ENCODE peak calls at places on chromosomes 3 and 15, in four cellular contexts. X is upper lobe of left lung, N is ovary, F is HepG2. O is an unnamed sample.

GRCh38 chr3:141415959-141416358 is 47.7 kb downstream of the ZBTB38 start:
- DNase-seq in X (no peak), N (no peak), F (no peak), O (no peak)

GRCh38 chr3:32901005-32901932 is 50.2 kb upstream of the CCR4 start:
- DNase-seq in N (no peak), X (no peak), F (no peak), O (no peak)

GRCh38 chr15:32824777-32825176 is 107.0 kb downstream of the GREM1 start:
- DNase-seq in X (no peak), N (no peak), F (peak; percentile 28), O (no peak)

GRCh38 chr3:169771651-169772529 is 1.3 kb upstream of the MYNN start:
- DNase-seq in F (peak; percentile 79), X (no peak), N (peak; percentile 62), O (peak; percentile 48)

GRCh38 chr15:34795267-34796081 is at the start of gene ACTC1:
- DNase-seq in N (peak; percentile 20), X (peak; percentile 87), F (no peak), O (no peak)

GRCh38 chr3:139672247-139672646 is 5.5 kb downstream of the NMNAT3 start:
- DNase-seq in X (no peak), N (no peak), F (no peak), O (no peak)

GRCh38 chr15:25776071-25776740 is 86.9 kb downstream of the ATP10A start:
- DNase-seq in X (no peak), F (no peak), N (no peak), O (no peak)

GRCh38 chr3:161854232-161854771 is 357.7 kb downstream of the OTOL1 start:
- DNase-seq in X (no peak), F (peak; percentile 59), N (no peak), O (peak; percentile 45)

GRCh38 chr15:45714501-45715488 is 80.0 kb downstream of the SQOR start:
- DNase-seq in N (no peak), X (no peak), F (peak; percentile 51), O (peak; percentile 65)

GRCh38 chr15:35136552-35136951 is 51.5 kb upstream of the NANOGP8 start:
- DNase-seq in N (no peak), X (no peak), F (no peak), O (no peak)

GRCh38 chr3:45683417-45684326 is 5.5 kb upstream of the SACM1L start:
- DNase-seq in X (no peak), F (peak; percentile 49), N (no peak), O (no peak)

GRCh38 chr15:84624359-84624758 is 23.6 kb downstream of the ZSCAN2 start:
- DNase-seq in N (no peak), X (no peak), F (no peak), O (no peak)

GRCh38 chr3:11690863-11691833 is 47.4 kb upstream of the VGLL4 start:
- DNase-seq in F (peak; percentile 4), N (no peak), X (no peak), O (no peak)

GRCh38 chr3:193129607-193130006 is 111.4 kb upstream of the PLAAT1 start:
- DNase-seq in F (no peak), N (no peak), X (no peak), O (no peak)

GRCh38 chr3:126129408-126129891 is 45.5 kb upstream of the SLC41A3 start:
- DNase-seq in F (no peak), X (peak; percentile 64), N (no peak), O (peak; percentile 6)

GRCh38 chr3:71258526-71258925 is 325.0 kb downstream of the FOXP1 start:
- DNase-seq in X (no peak), F (peak; percentile 81), N (no peak), O (no peak)

GRCh38 chr15:29045717-29046116 is 159.9 kb downstream of the APBA2 start:
- DNase-seq in N (no peak), F (no peak), X (no peak), O (no peak)

GRCh38 chr3:151146071-151146730 is 56.8 kb downstream of the GPR171 start:
- DNase-seq in F (peak; percentile 75), N (peak; percentile 53), X (no peak), O (peak; percentile 75)

GRCh38 chr15:57227181-57227580 is 149.1 kb upstream of the CGNL1 start:
- DNase-seq in X (no peak), N (no peak), F (no peak), O (no peak)

GRCh38 chr3:28476194-28476593 is 127.6 kb upstream of the AZI2 start:
- DNase-seq in X (no peak), N (no peak), F (peak; percentile 23), O (no peak)

GRCh38 chr3:134543113-134543512 is 57.3 kb downstream of the CEP63 start:
- DNase-seq in N (no peak), F (no peak), X (no peak), O (no peak)

GRCh38 chr3:37918627-37919026 is 56.9 kb downstream of the CTDSPL start:
- DNase-seq in X (no peak), F (no peak), N (no peak), O (no peak)

DNA sequence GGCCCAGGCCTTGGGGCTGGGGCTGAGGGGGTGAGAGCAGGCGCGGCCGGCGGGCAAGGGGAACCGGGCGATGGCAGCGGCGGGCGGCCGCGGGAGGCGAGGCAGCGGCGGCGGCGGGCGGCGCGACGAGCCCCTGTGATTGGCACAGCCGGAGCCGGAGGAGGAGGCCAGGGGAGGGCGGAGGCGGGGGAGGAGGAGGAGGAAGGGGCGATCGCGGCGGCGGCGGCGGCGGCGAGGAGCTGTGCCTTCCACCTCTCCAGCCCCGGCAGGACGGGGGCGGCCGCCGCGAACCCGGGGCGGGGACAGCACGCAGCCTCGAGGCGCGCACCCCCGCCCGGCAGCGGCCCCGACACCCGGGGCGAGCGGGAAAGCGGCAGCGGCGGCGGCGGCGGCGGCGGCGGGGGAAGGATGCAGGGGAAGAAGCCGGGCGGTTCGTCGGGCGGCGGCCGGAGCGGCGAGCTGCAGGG is at the start of gene SLCO3A1:
- DNase-seq in X (peak; percentile 96), F (no peak), N (peak; percentile 79), O (peak; percentile 79)
- TF ChIP-seq POLR2A in X (peak; percentile 37), F (no peak), N (no peak), O (no peak)

GRCh38 chr3:124831631-124832184 is 55.5 kb downstream of the ITGB5 start:
- DNase-seq in N (no peak), X (no peak), F (no peak), O (no peak)
- H3K4me1 ChIP-seq in N (peaks cover 19% of the 10 kb centered on the region), X (peaks cover 43% of the 10 kb centered on the region), F (peaks cover 95% of the 10 kb centered on the region), O (peaks cover 28% of the 10 kb centered on the region)

GRCh38 chr3:57060089-57060829 is at the start of gene SPATA12:
- DNase-seq in X (no peak), N (peak; percentile 59), F (peak; percentile 91), O (peak; percentile 85)
- TF ChIP-seq EP300 in X (no peak), N (no peak), F (no peak), O (no peak)

DNA sequence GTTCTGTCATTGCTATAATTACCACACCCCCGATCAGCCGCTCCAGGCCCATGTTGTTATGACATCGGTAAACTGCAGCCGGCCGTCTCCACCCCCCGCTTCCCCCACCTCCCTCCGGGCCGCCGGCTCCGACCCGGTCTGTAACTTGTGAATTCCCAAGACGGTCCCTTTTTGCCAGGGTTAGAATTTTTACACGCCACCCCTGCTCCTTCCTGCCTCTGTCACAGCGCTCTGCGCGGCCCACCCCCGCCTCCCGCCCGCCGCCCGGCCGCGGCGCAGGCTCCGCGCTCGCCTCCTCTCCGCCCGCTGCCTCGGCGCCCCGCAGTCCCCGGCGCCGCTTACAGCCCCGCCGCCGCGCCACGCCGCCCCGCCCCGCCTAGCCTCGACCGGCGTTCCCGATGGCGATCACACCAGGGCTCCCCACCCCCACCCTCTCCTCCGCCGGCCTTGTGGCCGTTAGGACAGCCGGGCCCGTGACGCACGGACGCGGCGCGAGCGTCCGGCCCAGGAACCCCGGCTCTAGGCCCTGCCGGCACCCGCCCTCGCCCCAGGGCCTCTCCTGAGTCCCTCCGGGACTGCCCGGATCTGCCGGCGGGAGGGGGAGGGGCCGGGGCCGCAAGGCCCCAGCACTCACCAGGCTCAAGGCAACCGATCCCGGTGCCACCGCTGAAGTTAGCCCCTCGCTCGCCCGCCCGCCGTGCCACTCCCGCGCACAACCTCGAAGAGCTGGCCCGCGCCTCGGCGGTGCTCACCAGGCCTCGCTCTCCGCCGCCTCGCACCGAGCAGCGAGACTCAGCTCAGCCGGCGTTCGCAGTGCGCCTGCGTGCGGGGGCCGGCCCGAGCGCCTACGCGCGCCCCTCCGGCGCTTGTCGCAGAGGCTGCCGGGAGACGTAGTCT is at the start of gene KPNA1:
- DNase-seq in X (peak; percentile 97), N (peak; percentile 87), F (peak; percentile 76), O (peak; percentile 88)
- TF ChIP-seq POLR2A in X (peak; percentile 93), N (peak; percentile 95), F (peak; percentile 86), O (peak; percentile 94)

GRCh38 chr15:101189708-101190107 is 62.1 kb downstream of the CHSY1 start:
- DNase-seq in F (no peak), X (no peak), N (no peak), O (no peak)

GRCh38 chr15:101188517-101189340 is 63.1 kb downstream of the CHSY1 start:
- DNase-seq in F (no peak), N (peak; percentile 65), X (peak; percentile 81), O (no peak)

GRCh38 chr15:101189341-101189679 is 62.5 kb downstream of the CHSY1 start:
- DNase-seq in X (no peak), F (no peak), N (no peak), O (no peak)

GRCh38 chr15:101185770-101186169 is 66.1 kb downstream of the CHSY1 start:
- DNase-seq in X (no peak), N (no peak), F (no peak), O (no peak)

DNA sequence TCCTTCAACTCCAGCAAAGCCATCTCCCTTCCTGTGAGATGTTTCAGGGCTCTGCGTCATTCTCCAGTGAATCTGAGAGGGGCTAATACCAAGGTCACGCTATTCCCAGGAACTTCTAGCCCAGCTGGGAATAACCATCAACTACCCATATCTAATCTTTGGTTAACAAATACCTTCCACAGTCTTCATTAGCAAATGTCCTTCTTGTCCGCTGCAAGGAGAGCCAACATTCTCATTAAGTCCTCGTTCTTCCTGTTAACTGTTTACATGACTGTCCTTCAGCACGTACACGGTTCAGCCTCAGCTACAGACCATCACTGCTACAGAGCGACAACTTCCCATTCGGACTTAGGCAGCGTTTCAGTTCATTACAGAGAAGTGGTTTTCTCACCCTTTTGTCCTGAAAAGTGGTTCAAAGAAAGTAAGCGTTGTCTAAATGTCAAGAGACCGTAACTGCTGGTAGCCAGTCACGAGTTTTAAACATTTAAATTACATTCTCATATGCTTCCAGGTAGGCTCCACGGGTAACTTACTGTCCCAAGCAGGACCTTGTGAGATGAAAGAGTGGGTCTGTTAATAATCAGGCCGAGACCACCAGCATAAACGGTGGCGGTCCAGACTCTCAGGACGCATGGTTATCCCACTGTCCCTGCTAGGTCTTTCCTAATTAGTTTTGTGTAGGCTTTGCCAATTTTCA is 63.9 kb downstream of the CHSY1 start:
- DNase-seq in X (no peak), F (no peak), N (no peak), O (no peak)
- H3K4me1 ChIP-seq in X (peaks cover 73% of the 10 kb centered on the region), F (no peaks in the 10 kb centered on the region), N (peaks cover 31% of the 10 kb centered on the region), O (peaks cover 7% of the 10 kb centered on the region)